ENCODE peak calls at places on chromosomes 16 and 17, in six cellular contexts. One of them, this sample, is unnamed.

GRCh38 chr16:83110221-83110768 is 483.5 kb downstream of the CDH13 start:
- DNase-seq in AG09319: no peak
- DNase-seq in Caco-2: no peak
- DNase-seq in CD4-positive, alpha-beta T cell: no peak
- DNase-seq in AG10803: peak; percentile 72
- DNase-seq in heart left ventricle: no peak
- DNase-seq in this sample: no peak

GRCh38 chr16:21663889-21664647 is at the start of gene OTOA:
- DNase-seq in AG09319: no peak
- DNase-seq in Caco-2: no peak
- DNase-seq in CD4-positive, alpha-beta T cell: peak; percentile 32
- DNase-seq in AG10803: no peak
- DNase-seq in heart left ventricle: no peak
- DNase-seq in this sample: peak; percentile 20

GRCh38 chr17:64694207-64694606 is 32.1 kb upstream of the SMURF2 start:
- DNase-seq in AG09319: no peak
- DNase-seq in Caco-2: no peak
- DNase-seq in CD4-positive, alpha-beta T cell: no peak
- DNase-seq in AG10803: peak; percentile 66
- DNase-seq in heart left ventricle: no peak
- DNase-seq in this sample: no peak

GRCh38 chr17:5819396-5819795 is 235.1 kb upstream of the NLRP1 start:
- DNase-seq in AG09319: no peak
- DNase-seq in Caco-2: no peak
- DNase-seq in CD4-positive, alpha-beta T cell: no peak
- DNase-seq in AG10803: no peak
- DNase-seq in heart left ventricle: no peak
- DNase-seq in this sample: no peak

GRCh38 chr17:67378444-67379250 is 1.6 kb downstream of the PITPNC1 start:
- DNase-seq in AG09319: no peak
- DNase-seq in Caco-2: peak; percentile 88
- DNase-seq in CD4-positive, alpha-beta T cell: peak; percentile 84
- DNase-seq in AG10803: peak; percentile 74
- DNase-seq in heart left ventricle: peak; percentile 89
- DNase-seq in this sample: peak; percentile 77

GRCh38 chr16:57039148-57039812 is 49.9 kb downstream of the NLRC5 start:
- DNase-seq in AG09319: peak; percentile 32
- DNase-seq in Caco-2: no peak
- DNase-seq in CD4-positive, alpha-beta T cell: no peak
- DNase-seq in AG10803: peak; percentile 90
- DNase-seq in heart left ventricle: no peak
- DNase-seq in this sample: no peak

GRCh38 chr17:35612924-35613521 is 25.9 kb downstream of the AP2B1 start:
- DNase-seq in AG09319: no peak
- DNase-seq in Caco-2: peak; percentile 67
- DNase-seq in CD4-positive, alpha-beta T cell: peak; percentile 18
- DNase-seq in AG10803: peak; percentile 51
- DNase-seq in heart left ventricle: no peak
- DNase-seq in this sample: peak; percentile 14

GRCh38 chr17:34556384-34556783 is 23.0 kb upstream of the TMEM132E start:
- DNase-seq in AG09319: no peak
- DNase-seq in Caco-2: peak; percentile 64
- DNase-seq in CD4-positive, alpha-beta T cell: no peak
- DNase-seq in AG10803: no peak
- DNase-seq in heart left ventricle: no peak
- DNase-seq in this sample: peak; percentile 40

GRCh38 chr17:4559851-4560820 is at the start of gene GGT6:
- DNase-seq in AG09319: no peak
- DNase-seq in Caco-2: no peak
- DNase-seq in CD4-positive, alpha-beta T cell: no peak
- DNase-seq in AG10803: no peak
- DNase-seq in heart left ventricle: no peak
- DNase-seq in this sample: no peak

GRCh38 chr17:47257651-47258339 is 4.2 kb downstream of the ITGB3 start:
- DNase-seq in AG09319: no peak
- DNase-seq in Caco-2: no peak
- DNase-seq in CD4-positive, alpha-beta T cell: no peak
- DNase-seq in AG10803: peak; percentile 89
- DNase-seq in heart left ventricle: no peak
- DNase-seq in this sample: no peak

GRCh38 chr17:81999587-81999974 is 22.2 kb downstream of the ASPSCR1 start:
- DNase-seq in AG09319: no peak
- DNase-seq in Caco-2: no peak
- DNase-seq in CD4-positive, alpha-beta T cell: no peak
- DNase-seq in AG10803: no peak
- DNase-seq in heart left ventricle: no peak
- DNase-seq in this sample: no peak

GRCh38 chr16:81505011-81505660 is 60.5 kb downstream of the CMIP start:
- DNase-seq in AG09319: no peak
- DNase-seq in Caco-2: peak; percentile 34
- DNase-seq in CD4-positive, alpha-beta T cell: no peak
- DNase-seq in AG10803: no peak
- DNase-seq in heart left ventricle: no peak
- DNase-seq in this sample: no peak

GRCh38 chr16:24729967-24730815 is 740 bp downstream of the TNRC6A start:
- DNase-seq in AG09319: no peak
- DNase-seq in Caco-2: no peak
- DNase-seq in CD4-positive, alpha-beta T cell: peak; percentile 32
- DNase-seq in AG10803: no peak
- DNase-seq in heart left ventricle: no peak
- DNase-seq in this sample: no peak

GRCh38 chr16:49969356-49970030 is 55.5 kb upstream of the CNEP1R1 start:
- DNase-seq in AG09319: no peak
- DNase-seq in Caco-2: peak; percentile 44
- DNase-seq in CD4-positive, alpha-beta T cell: no peak
- DNase-seq in AG10803: no peak
- DNase-seq in heart left ventricle: no peak
- DNase-seq in this sample: no peak

GRCh38 chr16:85835227-85835751 is 35.8 kb downstream of the COX4I1 start:
- DNase-seq in AG09319: no peak
- DNase-seq in Caco-2: no peak
- DNase-seq in CD4-positive, alpha-beta T cell: no peak
- DNase-seq in AG10803: no peak
- DNase-seq in heart left ventricle: peak; percentile 54
- DNase-seq in this sample: no peak

GRCh38 chr16:85829751-85830445 is 30.4 kb downstream of the COX4I1 start:
- DNase-seq in AG09319: no peak
- DNase-seq in Caco-2: no peak
- DNase-seq in CD4-positive, alpha-beta T cell: no peak
- DNase-seq in AG10803: no peak
- DNase-seq in heart left ventricle: peak; percentile 84
- DNase-seq in this sample: no peak

GRCh38 chr16:85834741-85835140 is 35.2 kb downstream of the COX4I1 start:
- DNase-seq in AG09319: no peak
- DNase-seq in Caco-2: no peak
- DNase-seq in CD4-positive, alpha-beta T cell: no peak
- DNase-seq in AG10803: no peak
- DNase-seq in heart left ventricle: no peak
- DNase-seq in this sample: no peak

GRCh38 chr16:85833540-85833914 is 34.0 kb downstream of the COX4I1 start:
- DNase-seq in AG09319: no peak
- DNase-seq in Caco-2: no peak
- DNase-seq in CD4-positive, alpha-beta T cell: no peak
- DNase-seq in AG10803: no peak
- DNase-seq in heart left ventricle: no peak
- DNase-seq in this sample: no peak

GRCh38 chr16:85832578-85833539 is 33.4 kb downstream of the COX4I1 start:
- DNase-seq in AG09319: no peak
- DNase-seq in Caco-2: no peak
- DNase-seq in CD4-positive, alpha-beta T cell: no peak
- DNase-seq in AG10803: no peak
- DNase-seq in heart left ventricle: no peak
- DNase-seq in this sample: no peak
- TF ChIP-seq CTCF in AG09319: no peak
- TF ChIP-seq CTCF in Caco-2: no peak
- TF ChIP-seq CTCF in CD4-positive, alpha-beta T cell: no peak
- TF ChIP-seq CTCF in AG10803: no peak
- TF ChIP-seq CTCF in heart left ventricle: no peak
- TF ChIP-seq CTCF in this sample: no peak

GRCh38 chr17:53033297-53033696 is 789.4 kb upstream of the KIF2B start:
- DNase-seq in AG09319: no peak
- DNase-seq in Caco-2: no peak
- DNase-seq in CD4-positive, alpha-beta T cell: no peak
- DNase-seq in AG10803: no peak
- DNase-seq in heart left ventricle: no peak
- DNase-seq in this sample: no peak

GRCh38 chr17:53032861-53033271 is 789.9 kb upstream of the KIF2B start:
- DNase-seq in AG09319: no peak
- DNase-seq in Caco-2: peak; percentile 75
- DNase-seq in CD4-positive, alpha-beta T cell: no peak
- DNase-seq in AG10803: no peak
- DNase-seq in heart left ventricle: no peak
- DNase-seq in this sample: peak; percentile 30
- TF ChIP-seq CTCF in AG09319: no peak
- TF ChIP-seq CTCF in Caco-2: peak; percentile 75
- TF ChIP-seq CTCF in CD4-positive, alpha-beta T cell: no peak
- TF ChIP-seq CTCF in AG10803: no peak
- TF ChIP-seq CTCF in heart left ventricle: no peak
- TF ChIP-seq CTCF in this sample: peak; percentile 80

DNA sequence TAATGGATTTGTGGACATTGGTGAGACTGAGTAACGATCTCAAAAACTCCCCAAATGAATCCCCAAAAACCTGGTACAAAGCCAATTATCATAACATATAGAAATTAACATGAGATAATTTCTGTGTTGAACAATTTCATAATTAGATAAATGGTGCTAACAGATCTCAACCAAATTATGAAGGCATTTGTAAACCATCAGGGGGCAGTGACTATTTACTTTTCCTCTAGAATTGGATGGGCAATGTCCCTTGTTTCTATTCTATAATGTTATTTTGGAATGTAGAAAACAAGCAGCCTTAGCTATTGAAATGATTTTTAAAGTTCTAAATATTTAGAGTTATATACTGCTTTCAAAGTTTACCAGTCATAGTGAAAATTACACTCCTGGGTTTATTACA is 57.8 kb downstream of the MYH10 start:
- DNase-seq in AG09319: no peak
- DNase-seq in Caco-2: no peak
- DNase-seq in CD4-positive, alpha-beta T cell: no peak
- DNase-seq in AG10803: peak; percentile 21
- DNase-seq in heart left ventricle: no peak
- DNase-seq in this sample: no peak
- TF ChIP-seq CTCF in AG09319: peak; percentile 8
- TF ChIP-seq CTCF in Caco-2: no peak
- TF ChIP-seq CTCF in CD4-positive, alpha-beta T cell: peak; percentile 39
- TF ChIP-seq CTCF in AG10803: peak; percentile 45
- TF ChIP-seq CTCF in heart left ventricle: peak; percentile 47
- TF ChIP-seq CTCF in this sample: no peak

GRCh38 chr16:89946515-89946914 is 2.0 kb upstream of the DEF8 start:
- DNase-seq in AG09319: no peak
- DNase-seq in Caco-2: no peak
- DNase-seq in CD4-positive, alpha-beta T cell: no peak
- DNase-seq in AG10803: no peak
- DNase-seq in heart left ventricle: no peak
- DNase-seq in this sample: no peak

GRCh38 chr16:89949756-89950155 is 1.2 kb downstream of the DEF8 start:
- DNase-seq in AG09319: no peak
- DNase-seq in Caco-2: no peak
- DNase-seq in CD4-positive, alpha-beta T cell: no peak
- DNase-seq in AG10803: no peak
- DNase-seq in heart left ventricle: no peak
- DNase-seq in this sample: no peak

GRCh38 chr16:89944773-89945172 is 3.8 kb upstream of the DEF8 start:
- DNase-seq in AG09319: no peak
- DNase-seq in Caco-2: no peak
- DNase-seq in CD4-positive, alpha-beta T cell: no peak
- DNase-seq in AG10803: no peak
- DNase-seq in heart left ventricle: no peak
- DNase-seq in this sample: no peak

GRCh38 chr16:89949121-89949742 is 677 bp downstream of the DEF8 start:
- DNase-seq in AG09319: no peak
- DNase-seq in Caco-2: no peak
- DNase-seq in CD4-positive, alpha-beta T cell: no peak
- DNase-seq in AG10803: no peak
- DNase-seq in heart left ventricle: peak; percentile 63
- DNase-seq in this sample: no peak

GRCh38 chr16:89945654-89946053 is 2.9 kb upstream of the DEF8 start:
- DNase-seq in AG09319: no peak
- DNase-seq in Caco-2: peak; percentile 51
- DNase-seq in CD4-positive, alpha-beta T cell: no peak
- DNase-seq in AG10803: no peak
- DNase-seq in heart left ventricle: no peak
- DNase-seq in this sample: no peak
- TF ChIP-seq CTCF in AG09319: no peak
- TF ChIP-seq CTCF in Caco-2: no peak
- TF ChIP-seq CTCF in CD4-positive, alpha-beta T cell: no peak
- TF ChIP-seq CTCF in AG10803: no peak
- TF ChIP-seq CTCF in heart left ventricle: no peak
- TF ChIP-seq CTCF in this sample: peak; percentile 18

DNA sequence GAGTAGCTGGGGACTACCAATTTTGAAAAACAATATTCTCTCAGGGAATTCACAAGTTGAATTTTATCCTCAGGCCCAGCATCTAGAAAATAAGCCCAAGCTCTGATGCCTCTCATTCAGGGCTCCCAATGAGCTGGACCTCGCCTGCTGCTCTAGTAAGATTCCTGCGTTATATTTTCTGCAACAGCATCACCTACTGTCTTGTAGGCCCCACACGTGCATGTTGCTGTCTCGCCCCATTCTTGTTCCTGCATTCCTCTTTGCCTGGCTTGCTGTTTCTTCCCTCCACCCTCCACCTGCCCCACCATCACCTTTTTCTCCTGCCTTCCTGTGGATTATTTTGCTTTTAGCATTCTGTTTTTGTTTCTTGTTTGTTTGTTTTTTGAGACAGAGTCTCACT is 8.3 kb upstream of the ST6GALNAC2 start:
- DNase-seq in AG09319: no peak
- DNase-seq in Caco-2: no peak
- DNase-seq in CD4-positive, alpha-beta T cell: no peak
- DNase-seq in AG10803: no peak
- DNase-seq in heart left ventricle: no peak
- DNase-seq in this sample: no peak
- TF ChIP-seq CTCF in AG09319: no peak
- TF ChIP-seq CTCF in Caco-2: no peak
- TF ChIP-seq CTCF in CD4-positive, alpha-beta T cell: no peak
- TF ChIP-seq CTCF in AG10803: no peak
- TF ChIP-seq CTCF in heart left ventricle: no peak
- TF ChIP-seq CTCF in this sample: no peak

DNA sequence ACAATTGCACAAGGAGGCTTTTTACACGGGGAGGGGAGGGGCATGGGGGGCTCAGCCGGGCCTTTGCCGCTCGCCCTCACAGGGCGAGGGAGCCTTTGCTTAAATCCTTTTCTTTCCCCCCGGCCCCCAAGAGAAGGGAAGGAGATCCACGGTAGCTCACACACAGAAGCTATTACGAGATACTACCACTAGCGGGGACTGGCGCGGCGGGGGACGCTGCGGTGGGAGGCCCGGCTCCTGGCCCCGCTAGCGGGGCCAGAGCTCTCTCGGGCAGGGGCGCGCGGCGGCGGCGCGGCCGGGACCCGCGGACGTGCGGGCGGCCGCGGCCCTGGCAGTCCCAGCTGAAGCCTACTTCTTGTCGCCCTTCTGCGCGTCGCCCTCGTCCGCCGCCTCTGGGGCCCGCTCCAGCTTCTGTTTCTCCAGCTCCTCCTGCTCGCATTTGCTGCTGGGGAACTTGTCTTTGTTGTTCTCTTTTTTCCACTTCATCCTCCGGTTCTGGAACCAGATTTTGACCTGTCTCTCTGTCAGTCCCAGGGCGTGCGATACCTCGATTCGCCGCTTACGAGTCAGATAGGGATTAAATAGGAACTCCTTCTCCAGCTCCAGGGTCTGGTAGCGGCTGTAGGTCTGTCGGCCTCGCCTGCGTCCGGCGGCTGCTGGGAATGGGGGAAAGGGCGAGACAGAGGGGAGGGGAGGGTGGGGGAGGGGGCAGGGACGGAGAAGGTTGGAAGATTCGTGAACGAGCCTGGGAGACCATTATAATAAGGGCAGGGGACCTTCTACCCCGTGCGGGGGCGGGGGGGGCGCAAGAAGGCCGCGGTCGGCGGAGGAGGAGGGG is 2.0 kb downstream of the HOXB8 start:
- DNase-seq in AG09319: no peak
- DNase-seq in Caco-2: peak; percentile 82
- DNase-seq in CD4-positive, alpha-beta T cell: peak; percentile 45
- DNase-seq in AG10803: no peak
- DNase-seq in heart left ventricle: no peak
- DNase-seq in this sample: no peak
- TF ChIP-seq CTCF in AG09319: peak; percentile 6
- TF ChIP-seq CTCF in Caco-2: peak; percentile 62
- TF ChIP-seq CTCF in CD4-positive, alpha-beta T cell: no peak
- TF ChIP-seq CTCF in AG10803: peak; percentile 39
- TF ChIP-seq CTCF in heart left ventricle: no peak
- TF ChIP-seq CTCF in this sample: peak; percentile 40

This sample was measured in progenitor cell of endocrine pancreas.